ENCODE peak calls at places on chromosomes 1 and 21, in eight cellular contexts. N, F, G, I, Z, K, H and E are unnamed samples.

GRCh38 chr1:233668725-233669294 is 54.9 kb downstream of the KCNK1 start:
- DNase-seq in N (no peak), F (no peak), G (peak; percentile 87), I (no peak), Z (peak; percentile 94), K (peak; percentile 71), H (no peak), E (peak; percentile 62)

GRCh38 chr1:235108185-235108593 is 20.4 kb downstream of the TOMM20 start:
- DNase-seq in N (no peak), F (no peak), G (no peak), I (no peak), Z (no peak), K (no peak), H (no peak), E (no peak)

GRCh38 chr1:60222492-60223369 is 149.2 kb upstream of the C1orf87 start:
- DNase-seq in N (no peak), F (no peak), G (no peak), I (no peak), Z (no peak), K (no peak), H (no peak), E (no peak)

GRCh38 chr21:20591294-20591693 is 406.9 kb upstream of the NCAM2 start:
- DNase-seq in N (no peak), F (no peak), G (no peak), I (no peak), Z (peak; percentile 29), K (no peak), H (peak; percentile 11), E (no peak)

GRCh38 chr1:42977653-42978052 is 19.0 kb upstream of the SLC2A1 start:
- DNase-seq in N (no peak), F (no peak), G (no peak), I (no peak), Z (no peak), K (no peak), H (no peak), E (no peak)

GRCh38 chr1:87686137-87686490 is 357.4 kb downstream of the LMO4 start:
- DNase-seq in N (no peak), F (no peak), G (no peak), I (no peak), Z (no peak), K (no peak), H (no peak), E (no peak)

GRCh38 chr1:30762152-30762930 is 4.8 kb upstream of the LAPTM5 start:
- DNase-seq in N (no peak), F (no peak), G (no peak), I (no peak), Z (no peak), K (no peak), H (no peak), E (no peak)

GRCh38 chr1:58395355-58395754 is 151.2 kb downstream of the OMA1 start:
- DNase-seq in N (no peak), F (peak; percentile 19), G (peak; percentile 90), I (no peak), Z (peak; percentile 69), K (peak; percentile 9), H (peak; percentile 15), E (peak; percentile 5)

GRCh38 chr1:201566529-201566823 is 27.5 kb downstream of the NAV1 start:
- DNase-seq in N (no peak), F (no peak), G (no peak), I (no peak), Z (no peak), K (no peak), H (no peak), E (no peak)

GRCh38 chr1:30176477-30176876 is 546.9 kb downstream of the MATN1 start:
- DNase-seq in N (no peak), F (no peak), G (no peak), I (no peak), Z (no peak), K (no peak), H (no peak), E (no peak)

GRCh38 chr1:19756480-19756879 is 43.2 kb downstream of the TMCO4 start:
- DNase-seq in N (no peak), F (no peak), G (no peak), I (no peak), Z (peak; percentile 15), K (no peak), H (no peak), E (no peak)

GRCh38 chr1:117985239-117985638 is 55.7 kb downstream of the WDR3 start:
- DNase-seq in N (no peak), F (no peak), G (peak; percentile 9), I (no peak), Z (no peak), K (no peak), H (no peak), E (no peak)

GRCh38 chr1:119816407-119816806 is 5.1 kb upstream of the REG4 start:
- DNase-seq in N (no peak), F (no peak), G (peak; percentile 32), I (no peak), Z (peak; percentile 26), K (peak; percentile 6), H (no peak), E (no peak)

GRCh38 chr1:21869620-21870121 is 57.6 kb downstream of the LDLRAD2 start:
- DNase-seq in N (no peak), F (peak; percentile 81), G (peak; percentile 85), I (peak; percentile 66), Z (peak; percentile 99), K (peak; percentile 76), H (peak; percentile 62), E (peak; percentile 81)

GRCh38 chr1:96865731-96866684 is 144.4 kb downstream of the PTBP2 start:
- DNase-seq in N (no peak), F (no peak), G (peak; percentile 100), I (no peak), Z (peak; percentile 82), K (peak; percentile 60), H (peak; percentile 85), E (no peak)

GRCh38 chr21:35428489-35428888 is 379.4 kb upstream of the RUNX1 start:
- DNase-seq in N (no peak), F (peak; percentile 35), G (peak; percentile 61), I (no peak), Z (no peak), K (no peak), H (no peak), E (no peak)

GRCh38 chr21:18545908-18546307 is 142.3 kb upstream of the TMPRSS15 start:
- DNase-seq in N (no peak), F (no peak), G (peak; percentile 0), I (no peak), Z (peak; percentile 37), K (no peak), H (no peak), E (no peak)

GRCh38 chr1:71582673-71583072 is 501.8 kb upstream of the ZRANB2 start:
- DNase-seq in N (no peak), F (no peak), G (no peak), I (no peak), Z (no peak), K (no peak), H (no peak), E (no peak)

GRCh38 chr1:109530457-109531204 is 9.0 kb upstream of the GPR61 start:
- DNase-seq in N (peak; percentile 93), F (no peak), G (no peak), I (no peak), Z (no peak), K (no peak), H (no peak), E (no peak)

GRCh38 chr1:36400825-36401601 is 3.3 kb upstream of the LSM10 start:
- DNase-seq in N (peak; percentile 76), F (peak; percentile 64), G (peak; percentile 87), I (no peak), Z (no peak), K (peak; percentile 50), H (no peak), E (no peak)

GRCh38 chr1:98049370-98050115 is 128.7 kb upstream of the DPYD start:
- DNase-seq in N (peak; percentile 84), F (no peak), G (no peak), I (no peak), Z (no peak), K (no peak), H (no peak), E (no peak)

GRCh38 chr1:65948609-65949229 is 156.0 kb downstream of the PDE4B start:
- DNase-seq in N (no peak), F (no peak), G (peak; percentile 91), I (no peak), Z (peak; percentile 64), K (peak; percentile 33), H (no peak), E (peak; percentile 13)
- TF ChIP-seq CTCF in N (no peak), F (no peak), G (peak; percentile 54), I (no peak), Z (peak; percentile 70), K (no peak), H (peak; percentile 26), E (no peak)

GRCh38 chr1:183471748-183472487 is 381 bp upstream of the SMG7 start:
- DNase-seq in N (peak; percentile 98), F (peak; percentile 99), G (peak; percentile 97), I (peak; percentile 94), Z (peak; percentile 85), K (peak; percentile 99), H (peak; percentile 91), E (peak; percentile 96)
- TF ChIP-seq CTCF in N (no peak), F (peak; percentile 29), G (no peak), I (no peak), Z (no peak), K (no peak), H (peak; percentile 13), E (no peak)

GRCh38 chr1:171141336-171142051 is 43.6 kb upstream of the FMO2 start:
- DNase-seq in N (no peak), F (peak; percentile 74), G (peak; percentile 99), I (no peak), Z (no peak), K (no peak), H (no peak), E (no peak)
- TF ChIP-seq CTCF in N (no peak), F (peak; percentile 54), G (peak; percentile 48), I (no peak), Z (peak; percentile 12), K (no peak), H (no peak), E (no peak)

DNA sequence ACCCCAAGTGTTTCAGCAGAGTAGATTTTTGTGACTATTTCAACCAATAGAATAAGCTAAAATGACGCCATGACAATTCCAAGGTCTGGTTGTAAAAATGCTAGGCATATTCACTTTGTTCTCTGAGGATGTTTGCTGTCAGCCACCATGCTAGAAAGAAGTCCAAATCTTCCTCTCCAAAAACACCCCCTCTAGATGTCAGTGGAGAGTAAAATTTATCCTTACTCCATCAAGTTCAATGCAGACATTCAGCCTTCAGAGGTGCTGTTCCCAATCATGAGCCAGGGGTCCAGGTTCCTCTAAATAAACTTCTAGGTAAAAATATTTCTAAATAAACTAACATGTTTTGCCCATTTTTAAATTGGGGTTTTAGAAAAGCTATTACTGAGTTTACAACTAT is 395.4 kb upstream of the ADAMTS5 start:
- DNase-seq in N (no peak), F (no peak), G (no peak), I (no peak), Z (peak; percentile 12), K (no peak), H (no peak), E (no peak)
- TF ChIP-seq CTCF in N (no peak), F (peak; percentile 51), G (peak; percentile 22), I (no peak), Z (no peak), K (no peak), H (no peak), E (no peak)

GRCh38 chr1:151418048-151418447 is 18.7 kb downstream of the PSMB4 start:
- DNase-seq in N (no peak), F (no peak), G (no peak), I (no peak), Z (no peak), K (no peak), H (no peak), E (no peak)
- TF ChIP-seq CTCF in N (no peak), F (no peak), G (no peak), I (no peak), Z (no peak), K (no peak), H (no peak), E (no peak)

GRCh38 chr1:26306290-26307221 is at the start of gene UBXN11:
- DNase-seq in N (peak; percentile 85), F (peak; percentile 89), G (peak; percentile 91), I (peak; percentile 71), Z (peak; percentile 98), K (peak; percentile 94), H (peak; percentile 87), E (peak; percentile 89)
- TF ChIP-seq CTCF in N (no peak), F (no peak), G (no peak), I (no peak), Z (no peak), K (no peak), H (no peak), E (no peak)